ENCODE peak calls at places on chromosomes 11 and 22, in five cellular contexts. Z, O, F, V and P are unnamed samples.

GRCh38 chr11:68632802-68633201 is 51.5 kb upstream of the GAL start:
- DNase-seq in Z (peak; percentile 79), O (peak; percentile 88), F (peak; percentile 67), V (peak; percentile 63), P (peak; percentile 65)

GRCh38 chr11:100445231-100445735 is 241.8 kb upstream of the ARHGAP42 start:
- DNase-seq in Z (no peak), O (peak; percentile 59), F (no peak), V (peak; percentile 6), P (no peak)

GRCh38 chr11:8786933-8787332 is 104.3 kb downstream of the RPL27A start:
- DNase-seq in Z (no peak), O (no peak), F (peak; percentile 36), V (no peak), P (peak; percentile 47)

GRCh38 chr11:6812391-6813005 is 13.0 kb upstream of the OR6A2 start:
- DNase-seq in Z (peak; percentile 15), O (peak; percentile 66), F (peak; percentile 65), V (peak; percentile 11), P (peak; percentile 54)

GRCh38 chr22:43186272-43187170 is at the start of gene TTLL12:
- DNase-seq in Z (no peak), O (peak; percentile 23), F (peak; percentile 59), V (peak; percentile 58), P (peak; percentile 83)

GRCh38 chr11:118661425-118662301 is 17.8 kb downstream of the TREH start:
- DNase-seq in Z (no peak), O (no peak), F (no peak), V (no peak), P (no peak)

GRCh38 chr22:46052801-46053562 is 76.0 kb upstream of the WNT7B start:
- DNase-seq in Z (no peak), O (peak; percentile 33), F (peak; percentile 81), V (peak; percentile 48), P (peak; percentile 77)

GRCh38 chr11:3095712-3096361 is 38.6 kb upstream of the CARS1 start:
- DNase-seq in Z (no peak), O (peak; percentile 79), F (no peak), V (no peak), P (peak; percentile 85)

GRCh38 chr22:29938285-29938693 is 55.3 kb downstream of the MTMR3 start:
- DNase-seq in Z (no peak), O (no peak), F (no peak), V (no peak), P (no peak)

GRCh38 chr11:3867209-3868071 is 12.0 kb downstream of the STIM1 start:
- DNase-seq in Z (no peak), O (no peak), F (peak; percentile 75), V (no peak), P (no peak)

GRCh38 chr11:130719516-130719915 is 196.8 kb downstream of the SNX19 start:
- DNase-seq in Z (no peak), O (no peak), F (no peak), V (no peak), P (peak; percentile 36)

GRCh38 chr22:23591203-23591791 is 11.2 kb upstream of the IGLL1 start:
- DNase-seq in Z (peak; percentile 51), O (peak; percentile 51), F (peak; percentile 51), V (peak; percentile 24), P (peak; percentile 58)

GRCh38 chr11:17257200-17257599 is 19.3 kb upstream of the NUCB2 start:
- DNase-seq in Z (no peak), O (peak; percentile 68), F (no peak), V (no peak), P (peak; percentile 73)

GRCh38 chr11:61766353-61766841 is 14.0 kb downstream of the MYRF start:
- DNase-seq in Z (no peak), O (no peak), F (no peak), V (no peak), P (no peak)

GRCh38 chr11:32893947-32894827 is 1.6 kb downstream of the QSER1 start:
- DNase-seq in Z (peak; percentile 88), O (peak; percentile 78), F (peak; percentile 67), V (peak; percentile 64), P (peak; percentile 89)

GRCh38 chr11:102810943-102811528 is 13.1 kb upstream of the MMP1 start:
- DNase-seq in Z (no peak), O (peak; percentile 69), F (peak; percentile 15), V (no peak), P (peak; percentile 55)

GRCh38 chr11:43505171-43505570 is 146.5 kb downstream of the TTC17 start:
- DNase-seq in Z (no peak), O (no peak), F (no peak), V (no peak), P (peak; percentile 7)

GRCh38 chr11:122729139-122729538 is 73.6 kb downstream of the UBASH3B start:
- DNase-seq in Z (no peak), O (no peak), F (no peak), V (no peak), P (no peak)

GRCh38 chr11:20631525-20632168 is 32.2 kb downstream of the SLC6A5 start:
- DNase-seq in Z (no peak), O (peak; percentile 23), F (no peak), V (no peak), P (no peak)

GRCh38 chr11:57324154-57324885 is 432 bp downstream of the TNKS1BP1 start:
- DNase-seq in Z (no peak), O (peak; percentile 20), F (no peak), V (peak; percentile 50), P (peak; percentile 73)

GRCh38 chr11:18705651-18706281 is 7.2 kb downstream of the TMEM86A start:
- DNase-seq in Z (no peak), O (no peak), F (no peak), V (no peak), P (peak; percentile 18)

GRCh38 chr11:102312656-102313055 is 4.6 kb upstream of the BIRC3 start:
- DNase-seq in Z (no peak), O (peak; percentile 50), F (no peak), V (no peak), P (peak; percentile 32)

GRCh38 chr11:111936045-111936400 is 1.1 kb upstream of the DIXDC1 start:
- DNase-seq in Z (no peak), O (no peak), F (peak; percentile 39), V (no peak), P (peak; percentile 25)

GRCh38 chr11:102111787-102112653 is 1.8 kb downstream of the YAP1 start:
- DNase-seq in Z (peak; percentile 98), O (peak; percentile 98), F (no peak), V (peak; percentile 51), P (peak; percentile 92)

GRCh38 chr11:32034149-32034548 is 56.7 kb upstream of the RCN1 start:
- DNase-seq in Z (no peak), O (no peak), F (no peak), V (no peak), P (peak; percentile 97)

GRCh38 chr22:19807914-19808872 is 46.5 kb downstream of the GNB1L start:
- DNase-seq in Z (no peak), O (no peak), F (no peak), V (no peak), P (no peak)

GRCh38 chr11:65415499-65416340 is 6.9 kb upstream of the NEAT1 start:
- DNase-seq in Z (no peak), O (no peak), F (no peak), V (no peak), P (peak; percentile 17)

DNA sequence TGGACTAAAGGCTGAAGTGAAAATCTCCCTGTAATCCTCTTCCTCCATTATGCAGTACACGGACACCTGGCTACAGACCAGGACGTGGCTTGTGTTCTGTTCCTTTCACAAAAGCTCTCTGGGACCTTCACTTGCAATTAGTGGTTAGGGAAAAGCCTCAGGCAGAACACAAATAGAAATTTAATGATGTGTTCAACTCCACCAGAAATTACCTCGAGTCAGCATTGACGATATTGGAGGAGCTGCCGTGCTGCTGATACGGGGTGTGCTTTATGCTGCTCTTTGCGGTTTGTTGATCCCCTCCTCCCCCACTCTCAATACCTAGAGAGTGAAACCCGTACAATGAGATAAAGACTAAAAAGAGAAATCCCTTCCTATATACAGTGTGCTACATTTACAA is 48.9 kb downstream of the POLD3 start:
- DNase-seq in Z (no peak), O (no peak), F (no peak), V (no peak), P (no peak)
- H3K27ac ChIP-seq in Z (no peak overlapping the region), O (no peak overlapping the region), F (no peak overlapping the region), V (no peak overlapping the region), P (no peak overlapping the region)

GRCh38 chr11:132898676-132899075 is 633.6 kb downstream of the OPCML start:
- DNase-seq in Z (no peak), O (no peak), F (no peak), V (no peak), P (no peak)
- H3K9me2 ChIP-seq in Z (no peaks in the 10 kb centered on the region), O (no peaks in the 10 kb centered on the region), F (no peaks in the 10 kb centered on the region), V (no peaks in the 10 kb centered on the region), P (no peaks in the 10 kb centered on the region)

GRCh38 chr11:121672630-121673487 is 220.1 kb upstream of the SORL1-AS1 start:
- DNase-seq in Z (no peak), O (no peak), F (peak; percentile 50), V (no peak), P (peak; percentile 76)
- H3K27ac ChIP-seq in Z (no peak overlapping the region), O (no peak overlapping the region), F (peak overlapping the region; percentile 21), V (no peak overlapping the region), P (no peak overlapping the region)

GRCh38 chr11:132898021-132898420 is 634.3 kb downstream of the OPCML start:
- DNase-seq in Z (no peak), O (no peak), F (no peak), V (no peak), P (no peak)
- H3K9me2 ChIP-seq in Z (no peaks in the 10 kb centered on the region), O (no peaks in the 10 kb centered on the region), F (no peaks in the 10 kb centered on the region), V (no peaks in the 10 kb centered on the region), P (no peaks in the 10 kb centered on the region)

GRCh38 chr11:86571273-86571948 is 101.0 kb downstream of the ME3 start:
- DNase-seq in Z (peak; percentile 80), O (peak; percentile 19), F (no peak), V (no peak), P (no peak)

GRCh38 chr11:86570457-86570856 is 102.0 kb downstream of the ME3 start:
- DNase-seq in Z (no peak), O (no peak), F (no peak), V (no peak), P (no peak)

GRCh38 chr11:86569109-86569508 is 103.3 kb downstream of the ME3 start:
- DNase-seq in Z (no peak), O (no peak), F (no peak), V (no peak), P (no peak)

GRCh38 chr11:86565787-86566186 is 106.6 kb downstream of the ME3 start:
- DNase-seq in Z (no peak), O (no peak), F (no peak), V (no peak), P (no peak)

GRCh38 chr11:86570020-86570419 is 102.4 kb downstream of the ME3 start:
- DNase-seq in Z (no peak), O (no peak), F (no peak), V (no peak), P (no peak)
- H3K27ac ChIP-seq in Z (no peak overlapping the region), O (no peak overlapping the region), F (no peak overlapping the region), V (no peak overlapping the region), P (no peak overlapping the region)

GRCh38 chr11:132472411-132473205 is 1059.7 kb downstream of the OPCML start:
- DNase-seq in Z (no peak), O (no peak), F (no peak), V (no peak), P (peak; percentile 77)
- H3K9me2 ChIP-seq in Z (no peaks in the 10 kb centered on the region), O (no peaks in the 10 kb centered on the region), F (no peaks in the 10 kb centered on the region), V (no peaks in the 10 kb centered on the region), P (no peaks in the 10 kb centered on the region)